ENCODE peak calls at places on chromosomes 6 and 20, in five cellular contexts. N is K562, C is GM12891, F is GM12878, Z is HepG2. B is an unnamed sample.

GRCh38 chr6:74749211-74750142 is 456.4 kb downstream of the COL12A1 start:
- DNase-seq in N (no peak), C (no peak), F (no peak), Z (no peak), B (no peak)

GRCh38 chr6:11854418-11855165 is 76.0 kb upstream of the ADTRP start:
- DNase-seq in N (no peak), C (no peak), F (no peak), Z (no peak), B (no peak)

GRCh38 chr20:39605908-39606307 is 643.8 kb downstream of the DHX35 start:
- DNase-seq in N (no peak), C (no peak), F (no peak), Z (no peak), B (no peak)

GRCh38 chr20:35954907-35955251 is 577 bp upstream of the SCAND1 start:
- DNase-seq in N (no peak), C (peak), F (no peak), Z (peak), B (no peak)

GRCh38 chr20:24784607-24785006 is 164.5 kb upstream of the CST7 start:
- DNase-seq in N (no peak), C (no peak), F (no peak), Z (no peak), B (no peak)

GRCh38 chr20:48667889-48668413 is 159.8 kb downstream of the PREX1 start:
- DNase-seq in N (no peak), C (no peak), F (no peak), Z (peak), B (no peak)

GRCh38 chr6:52564856-52565255 is 12.0 kb downstream of the TRAM2 start:
- DNase-seq in N (no peak), C (no peak), F (no peak), Z (no peak), B (no peak)

GRCh38 chr6:135054238-135054574 is 416 bp downstream of the HBS1L start:
- DNase-seq in N (peak), C (no peak), F (no peak), Z (peak), B (no peak)

GRCh38 chr20:20184149-20184548 is 131.8 kb downstream of the CFAP61 start:
- DNase-seq in N (peak), C (no peak), F (no peak), Z (no peak), B (no peak)

GRCh38 chr20:58718729-58719128 is 26.1 kb downstream of the NPEPL1 start:
- DNase-seq in N (no peak), C (no peak), F (no peak), Z (no peak), B (no peak)

GRCh38 chr6:79985128-79985527 is 19.3 kb upstream of the TTK start:
- DNase-seq in N (no peak), C (no peak), F (no peak), Z (no peak), B (no peak)

GRCh38 chr20:2353231-2353630 is 27.5 kb upstream of the TGM6 start:
- DNase-seq in N (no peak), C (no peak), F (no peak), Z (no peak), B (no peak)
- TF ChIP-seq TAF1 in N (no peak), C (no peak), F (no peak), Z (no peak), B (no peak)

GRCh38 chr20:37293301-37293943 is 4.0 kb downstream of the MANBAL start:
- DNase-seq in N (no peak), C (no peak), F (no peak), Z (no peak), B (no peak)
- TF ChIP-seq POLR2A in N (no peak), C (no peak), F (no peak), Z (no peak), B (no peak)

GRCh38 chr6:43824741-43825064 is 54.7 kb downstream of the VEGFA start:
- DNase-seq in N (no peak), C (no peak), F (no peak), Z (no peak), B (no peak)

GRCh38 chr6:43825187-43826115 is 55.4 kb downstream of the VEGFA start:
- DNase-seq in N (no peak), C (no peak), F (no peak), Z (no peak), B (no peak)

GRCh38 chr6:43826739-43827138 is 56.7 kb downstream of the VEGFA start:
- DNase-seq in N (no peak), C (no peak), F (no peak), Z (no peak), B (no peak)

GRCh38 chr6:43823390-43823789 is 53.4 kb downstream of the VEGFA start:
- DNase-seq in N (no peak), C (no peak), F (no peak), Z (no peak), B (no peak)

GRCh38 chr6:43823879-43824740 is 54.1 kb downstream of the VEGFA start:
- DNase-seq in N (no peak), C (no peak), F (no peak), Z (peak), B (no peak)
- TF ChIP-seq POLR2AphosphoS5 in N (no peak), C (no peak), F (no peak), Z (no peak), B (no peak)

GRCh38 chr20:5621305-5621704 is 128.9 kb upstream of the SHLD1 start:
- DNase-seq in N (no peak), C (no peak), F (no peak), Z (no peak), B (no peak)
- TF ChIP-seq TAF1 in N (no peak), C (no peak), F (no peak), Z (no peak), B (no peak)

GRCh38 chr20:18287915-18288747 is at the start of gene ZNF133:
- DNase-seq in N (peak), C (peak), F (peak), Z (peak), B (peak)
- TF ChIP-seq POLR2A in N (peak), C (peak), F (peak), Z (peak), B (peak)

GRCh38 chr20:50387996-50388332 is 122.2 kb upstream of the PTPN1 start:
- DNase-seq in N (peak), C (no peak), F (no peak), Z (no peak), B (no peak)
- TF ChIP-seq POLR2AphosphoS5 in N (no peak), C (no peak), F (no peak), Z (no peak), B (no peak)

GRCh38 chr6:145866449-145867401 is 52.1 kb upstream of the FBXO30 start:
- DNase-seq in N (no peak), C (no peak), F (no peak), Z (no peak), B (no peak)
- TF ChIP-seq TAF1 in N (no peak), C (no peak), F (no peak), Z (no peak), B (no peak)

GRCh38 chr6:169751242-169752073 is at the start of the genes DYNLT2 and ERMARD:
- DNase-seq in N (peak), C (peak), F (peak), Z (peak), B (peak)
- TF ChIP-seq POLR2A in N (peak), C (peak), F (peak), Z (peak), B (peak)

B was measured in GM12892.